ENCODE peak calls at places on chromosomes 7 and 10, in four cellular contexts. One of them, this sample, is unnamed.

GRCh38 chr10:10824611-10825148 is 193.0 kb upstream of the CELF2 start:
- DNase-seq in CD8-positive, alpha-beta T cell: no peak
- DNase-seq in cardiac muscle cell: peak
- DNase-seq in type B pancreatic cell: no peak
- DNase-seq in this sample: no peak

GRCh38 chr7:138029941-138030340 is 28.1 kb upstream of the CREB3L2 start:
- DNase-seq in CD8-positive, alpha-beta T cell: no peak
- DNase-seq in cardiac muscle cell: no peak
- DNase-seq in type B pancreatic cell: no peak
- DNase-seq in this sample: no peak

GRCh38 chr10:53025172-53025651 is 252.6 kb upstream of the MBL2 start:
- DNase-seq in CD8-positive, alpha-beta T cell: no peak
- DNase-seq in cardiac muscle cell: peak
- DNase-seq in type B pancreatic cell: no peak
- DNase-seq in this sample: no peak

GRCh38 chr7:131898418-131898817 is 342.0 kb upstream of the PODXL start:
- DNase-seq in CD8-positive, alpha-beta T cell: no peak
- DNase-seq in cardiac muscle cell: no peak
- DNase-seq in type B pancreatic cell: no peak
- DNase-seq in this sample: no peak

GRCh38 chr10:12484945-12485805 is 135.8 kb downstream of the CAMK1D start:
- DNase-seq in CD8-positive, alpha-beta T cell: peak
- DNase-seq in cardiac muscle cell: peak
- DNase-seq in type B pancreatic cell: no peak
- DNase-seq in this sample: peak

GRCh38 chr10:102565793-102566192 is 62.0 kb downstream of the SUFU start:
- DNase-seq in CD8-positive, alpha-beta T cell: no peak
- DNase-seq in cardiac muscle cell: no peak
- DNase-seq in type B pancreatic cell: no peak
- DNase-seq in this sample: no peak

GRCh38 chr10:117860823-117861222 is 185.9 kb downstream of the RAB11FIP2 start:
- DNase-seq in CD8-positive, alpha-beta T cell: no peak
- DNase-seq in cardiac muscle cell: no peak
- DNase-seq in type B pancreatic cell: no peak
- DNase-seq in this sample: no peak

GRCh38 chr7:28939367-28939766 is 18.8 kb downstream of the TRIL start:
- DNase-seq in CD8-positive, alpha-beta T cell: no peak
- DNase-seq in cardiac muscle cell: no peak
- DNase-seq in type B pancreatic cell: no peak
- DNase-seq in this sample: no peak

GRCh38 chr10:13684252-13684791 is 97.6 kb downstream of the PRPF18 start:
- DNase-seq in CD8-positive, alpha-beta T cell: no peak
- DNase-seq in cardiac muscle cell: no peak
- DNase-seq in type B pancreatic cell: no peak
- DNase-seq in this sample: no peak

GRCh38 chr10:99593312-99593711 is 26.9 kb downstream of the SLC25A28 start:
- DNase-seq in CD8-positive, alpha-beta T cell: no peak
- DNase-seq in cardiac muscle cell: no peak
- DNase-seq in type B pancreatic cell: no peak
- DNase-seq in this sample: peak

GRCh38 chr10:43078986-43079273 is 2.1 kb downstream of the RET start:
- DNase-seq in CD8-positive, alpha-beta T cell: peak
- DNase-seq in cardiac muscle cell: peak
- DNase-seq in type B pancreatic cell: no peak
- DNase-seq in this sample: peak

GRCh38 chr10:46230615-46231014 is 56.2 kb upstream of the ANTXRL start:
- DNase-seq in CD8-positive, alpha-beta T cell: no peak
- DNase-seq in cardiac muscle cell: no peak
- DNase-seq in type B pancreatic cell: no peak
- DNase-seq in this sample: no peak

GRCh38 chr10:86654411-86655172 is at the start of gene OPN4:
- DNase-seq in CD8-positive, alpha-beta T cell: no peak
- DNase-seq in cardiac muscle cell: no peak
- DNase-seq in type B pancreatic cell: no peak
- DNase-seq in this sample: no peak

GRCh38 chr7:98130959-98131358 is 24.3 kb downstream of the LMTK2 start:
- DNase-seq in CD8-positive, alpha-beta T cell: no peak
- DNase-seq in cardiac muscle cell: no peak
- DNase-seq in type B pancreatic cell: no peak
- DNase-seq in this sample: no peak

GRCh38 chr7:104548861-104549260 is 220.5 kb downstream of the LHFPL3 start:
- DNase-seq in CD8-positive, alpha-beta T cell: no peak
- DNase-seq in cardiac muscle cell: peak
- DNase-seq in type B pancreatic cell: no peak
- DNase-seq in this sample: no peak

GRCh38 chr10:17123062-17123661 is 6.4 kb downstream of the CUBN start:
- DNase-seq in CD8-positive, alpha-beta T cell: no peak
- DNase-seq in cardiac muscle cell: no peak
- DNase-seq in type B pancreatic cell: no peak
- DNase-seq in this sample: no peak

GRCh38 chr10:75350791-75351190 is 50.8 kb downstream of the ZNF503 start:
- DNase-seq in CD8-positive, alpha-beta T cell: no peak
- DNase-seq in cardiac muscle cell: no peak
- DNase-seq in type B pancreatic cell: peak
- DNase-seq in this sample: no peak

GRCh38 chr10:101055416-101055815 is 6.4 kb upstream of the KAZALD1 start:
- DNase-seq in CD8-positive, alpha-beta T cell: no peak
- DNase-seq in cardiac muscle cell: no peak
- DNase-seq in type B pancreatic cell: no peak
- DNase-seq in this sample: no peak

GRCh38 chr7:47967708-47968107 is 11.7 kb downstream of the HUS1 start:
- DNase-seq in CD8-positive, alpha-beta T cell: no peak
- DNase-seq in cardiac muscle cell: no peak
- DNase-seq in type B pancreatic cell: no peak
- DNase-seq in this sample: no peak

GRCh38 chr10:129165770-129166169 is 301.3 kb upstream of the MGMT start:
- DNase-seq in CD8-positive, alpha-beta T cell: no peak
- DNase-seq in cardiac muscle cell: no peak
- DNase-seq in type B pancreatic cell: no peak
- DNase-seq in this sample: no peak

GRCh38 chr7:516606-517456 is 2.8 kb downstream of the PDGFA start:
- DNase-seq in CD8-positive, alpha-beta T cell: no peak
- DNase-seq in cardiac muscle cell: peak
- DNase-seq in type B pancreatic cell: no peak
- DNase-seq in this sample: peak

GRCh38 chr10:67884313-67884841 is at the start of gene SIRT1:
- DNase-seq in CD8-positive, alpha-beta T cell: peak
- DNase-seq in cardiac muscle cell: peak
- DNase-seq in type B pancreatic cell: peak
- DNase-seq in this sample: peak

GRCh38 chr10:67883710-67884312 is 645 bp upstream of the SIRT1 start:
- DNase-seq in CD8-positive, alpha-beta T cell: no peak
- DNase-seq in cardiac muscle cell: no peak
- DNase-seq in type B pancreatic cell: no peak
- DNase-seq in this sample: no peak

DNA sequence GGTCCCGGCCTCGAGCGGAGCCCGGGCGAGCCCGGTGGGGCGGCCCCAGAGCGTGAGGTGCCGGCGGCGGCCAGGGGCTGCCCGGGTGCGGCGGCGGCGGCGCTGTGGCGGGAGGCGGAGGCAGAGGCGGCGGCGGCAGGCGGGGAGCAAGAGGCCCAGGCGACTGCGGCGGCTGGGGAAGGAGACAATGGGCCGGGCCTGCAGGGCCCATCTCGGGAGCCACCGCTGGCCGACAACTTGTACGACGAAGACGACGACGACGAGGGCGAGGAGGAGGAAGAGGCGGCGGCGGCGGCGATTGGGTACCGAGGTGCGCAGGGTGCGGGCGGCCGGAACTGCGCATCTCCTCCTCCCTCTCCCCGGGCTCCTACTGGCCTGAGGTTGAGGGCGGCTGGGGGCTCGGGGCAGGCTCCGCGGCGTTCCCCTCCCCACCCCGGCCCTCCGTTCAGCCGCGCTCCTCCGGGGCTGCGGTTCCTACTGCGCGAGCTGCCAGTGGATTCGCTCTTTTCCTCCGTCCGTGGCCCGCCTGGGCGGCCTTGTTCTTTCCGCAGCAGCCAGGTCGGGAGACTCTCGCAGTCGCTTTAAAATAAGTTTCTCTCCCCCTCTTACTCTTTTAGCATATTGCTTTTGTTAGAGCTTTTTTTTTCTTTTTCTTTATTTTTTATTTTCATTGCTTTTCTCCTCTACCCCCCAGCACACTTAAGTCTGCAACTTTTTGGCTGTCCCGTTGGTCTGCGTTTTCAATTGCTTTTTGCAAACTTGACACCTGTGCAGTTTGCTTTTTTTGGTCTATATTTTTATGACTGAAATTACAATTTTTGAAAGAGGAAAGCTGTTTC is 605 bp downstream of the SIRT1 start:
- DNase-seq in CD8-positive, alpha-beta T cell: peak
- DNase-seq in cardiac muscle cell: peak
- DNase-seq in type B pancreatic cell: peak
- DNase-seq in this sample: peak
- TF ChIP-seq CTCF in CD8-positive, alpha-beta T cell: no peak
- TF ChIP-seq CTCF in cardiac muscle cell: no peak
- TF ChIP-seq CTCF in type B pancreatic cell: no peak
- TF ChIP-seq CTCF in this sample: no peak

GRCh38 chr7:142481548-142481947 is 223.7 kb upstream of the PRSS58 start:
- DNase-seq in CD8-positive, alpha-beta T cell: no peak
- DNase-seq in cardiac muscle cell: no peak
- DNase-seq in type B pancreatic cell: no peak
- DNase-seq in this sample: no peak
- TF ChIP-seq CTCF in CD8-positive, alpha-beta T cell: no peak
- TF ChIP-seq CTCF in cardiac muscle cell: peak
- TF ChIP-seq CTCF in type B pancreatic cell: no peak
- TF ChIP-seq CTCF in this sample: no peak

GRCh38 chr7:101999420-101999819 is 182.0 kb downstream of the CUX1 start:
- DNase-seq in CD8-positive, alpha-beta T cell: no peak
- DNase-seq in cardiac muscle cell: peak
- DNase-seq in type B pancreatic cell: no peak
- DNase-seq in this sample: no peak
- TF ChIP-seq CTCF in CD8-positive, alpha-beta T cell: no peak
- TF ChIP-seq CTCF in cardiac muscle cell: no peak
- TF ChIP-seq CTCF in type B pancreatic cell: no peak
- TF ChIP-seq CTCF in this sample: no peak

GRCh38 chr10:84534168-84534567 is 205.8 kb downstream of the CCSER2 start:
- DNase-seq in CD8-positive, alpha-beta T cell: no peak
- DNase-seq in cardiac muscle cell: no peak
- DNase-seq in type B pancreatic cell: no peak
- DNase-seq in this sample: no peak
- TF ChIP-seq CTCF in CD8-positive, alpha-beta T cell: no peak
- TF ChIP-seq CTCF in cardiac muscle cell: peak
- TF ChIP-seq CTCF in type B pancreatic cell: no peak
- TF ChIP-seq CTCF in this sample: no peak

GRCh38 chr7:148108381-148108780 is 482.2 kb upstream of the C7orf33 start:
- DNase-seq in CD8-positive, alpha-beta T cell: no peak
- DNase-seq in cardiac muscle cell: no peak
- DNase-seq in type B pancreatic cell: no peak
- DNase-seq in this sample: no peak

GRCh38 chr7:148114807-148115206 is 475.8 kb upstream of the C7orf33 start:
- DNase-seq in CD8-positive, alpha-beta T cell: no peak
- DNase-seq in cardiac muscle cell: no peak
- DNase-seq in type B pancreatic cell: no peak
- DNase-seq in this sample: no peak

GRCh38 chr7:148105853-148106252 is 484.7 kb upstream of the C7orf33 start:
- DNase-seq in CD8-positive, alpha-beta T cell: no peak
- DNase-seq in cardiac muscle cell: no peak
- DNase-seq in type B pancreatic cell: no peak
- DNase-seq in this sample: no peak

GRCh38 chr7:148107741-148108140 is 482.8 kb upstream of the C7orf33 start:
- DNase-seq in CD8-positive, alpha-beta T cell: no peak
- DNase-seq in cardiac muscle cell: no peak
- DNase-seq in type B pancreatic cell: no peak
- DNase-seq in this sample: no peak

GRCh38 chr7:148110097-148110868 is 480.3 kb upstream of the C7orf33 start:
- DNase-seq in CD8-positive, alpha-beta T cell: no peak
- DNase-seq in cardiac muscle cell: peak
- DNase-seq in type B pancreatic cell: no peak
- DNase-seq in this sample: no peak
- TF ChIP-seq CTCF in CD8-positive, alpha-beta T cell: no peak
- TF ChIP-seq CTCF in cardiac muscle cell: peak
- TF ChIP-seq CTCF in type B pancreatic cell: peak
- TF ChIP-seq CTCF in this sample: no peak

DNA sequence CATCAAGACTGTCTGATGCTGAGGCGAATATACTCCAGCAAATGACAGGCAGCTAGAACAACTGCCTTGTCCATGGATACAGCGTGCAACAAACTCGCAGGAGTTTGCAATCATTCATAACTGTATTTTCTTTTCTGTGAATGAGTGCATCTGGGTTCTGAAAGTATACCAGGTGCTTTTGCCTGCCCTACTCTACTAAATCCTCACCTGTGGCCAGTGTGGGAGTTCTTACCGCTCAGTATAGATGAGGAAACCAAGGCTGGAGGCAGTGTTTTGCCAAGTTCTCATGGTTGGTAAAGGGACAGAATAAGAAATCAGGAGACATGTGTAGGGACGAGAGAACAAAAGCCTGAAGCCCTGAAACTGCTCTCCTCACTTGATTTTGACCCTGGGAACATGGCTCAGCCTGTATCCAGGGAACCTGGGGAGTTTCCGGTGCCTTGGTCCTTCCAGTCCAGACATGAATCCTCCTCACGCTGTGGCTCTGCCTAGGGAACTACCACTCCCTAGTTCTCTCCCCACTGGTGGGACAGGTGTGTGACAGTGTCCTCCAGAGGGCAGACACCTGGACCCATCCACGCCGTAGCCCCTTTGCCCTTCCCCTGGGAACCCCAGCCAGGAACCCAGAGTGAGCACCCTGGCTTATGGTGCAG is 142.0 kb downstream of the CDH23 start:
- DNase-seq in CD8-positive, alpha-beta T cell: no peak
- DNase-seq in cardiac muscle cell: no peak
- DNase-seq in type B pancreatic cell: no peak
- DNase-seq in this sample: no peak
- TF ChIP-seq CTCF in CD8-positive, alpha-beta T cell: no peak
- TF ChIP-seq CTCF in cardiac muscle cell: no peak
- TF ChIP-seq CTCF in type B pancreatic cell: no peak
- TF ChIP-seq CTCF in this sample: no peak

This sample was measured in Calu3.